ENCODE peak calls at places on chromosomes 6 and 20, in four cellular contexts. Y, M, T and X are unnamed samples. For H3K36me3, the result is how much of the 10 kb centered on the place peaks cover.

GRCh38 chr6:56864171-56864616 is 90.7 kb upstream of the BEND6 start:
- DNase-seq in Y (no peak), M (no peak), T (no peak), X (peak)

GRCh38 chr6:28586273-28586672 is 60.6 kb downstream of the GPX5 start:
- DNase-seq in Y (no peak), M (no peak), T (no peak), X (no peak)

GRCh38 chr20:4896971-4897497 is 104.3 kb downstream of the SLC23A2 start:
- DNase-seq in Y (no peak), M (no peak), T (no peak), X (no peak)

GRCh38 chr20:823326-823902 is 10.1 kb upstream of the FAM110A start:
- DNase-seq in Y (peak), M (no peak), T (peak), X (no peak)

GRCh38 chr6:31882344-31882743 is 3.5 kb upstream of the SLC44A4 start:
- DNase-seq in Y (no peak), M (no peak), T (no peak), X (peak)

GRCh38 chr20:48690888-48691287 is 136.9 kb downstream of the PREX1 start:
- DNase-seq in Y (no peak), M (no peak), T (no peak), X (no peak)

GRCh38 chr6:85049282-85049681 is 284.9 kb upstream of the TBX18 start:
- DNase-seq in Y (no peak), M (no peak), T (no peak), X (peak)

GRCh38 chr6:24949020-24949569 is 13.3 kb upstream of the RIPOR2 start:
- DNase-seq in Y (no peak), M (no peak), T (no peak), X (no peak)

GRCh38 chr20:45987108-45987780 is 15.2 kb upstream of the ZNF335 start:
- DNase-seq in Y (peak), M (no peak), T (peak), X (peak)

DNA sequence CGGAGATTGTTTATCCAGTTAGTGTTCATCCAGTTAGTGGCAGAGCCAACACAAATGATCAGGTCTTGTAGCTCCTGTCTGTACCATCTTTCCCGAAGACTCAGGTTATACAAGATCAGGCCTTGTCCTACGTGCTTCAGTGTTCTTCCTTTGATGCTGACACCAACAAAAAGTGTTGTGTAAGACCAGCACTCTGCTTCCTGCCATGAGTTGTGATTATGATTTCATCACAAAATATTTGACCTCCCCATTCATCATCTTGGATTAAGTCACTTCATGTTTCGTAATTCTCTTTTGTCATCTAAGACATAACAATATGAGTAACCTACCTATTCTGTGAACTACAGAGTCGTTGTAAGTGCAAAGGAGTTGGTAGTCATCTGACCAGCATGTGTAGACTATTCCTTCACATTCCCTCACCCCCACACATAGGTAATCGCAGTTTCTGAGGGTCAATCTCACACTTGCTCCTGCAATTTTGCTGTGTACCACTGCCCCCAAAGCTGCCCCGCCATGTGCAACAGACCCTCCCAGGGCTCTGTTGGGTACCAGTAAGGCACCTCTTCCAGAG is 135.6 kb upstream of the SLC22A23 start:
- DNase-seq in Y (no peak), M (peak), T (no peak), X (peak)
- TF ChIP-seq POLR2AphosphoS5 in Y (peak), M (peak), T (no peak), X (no peak)

DNA sequence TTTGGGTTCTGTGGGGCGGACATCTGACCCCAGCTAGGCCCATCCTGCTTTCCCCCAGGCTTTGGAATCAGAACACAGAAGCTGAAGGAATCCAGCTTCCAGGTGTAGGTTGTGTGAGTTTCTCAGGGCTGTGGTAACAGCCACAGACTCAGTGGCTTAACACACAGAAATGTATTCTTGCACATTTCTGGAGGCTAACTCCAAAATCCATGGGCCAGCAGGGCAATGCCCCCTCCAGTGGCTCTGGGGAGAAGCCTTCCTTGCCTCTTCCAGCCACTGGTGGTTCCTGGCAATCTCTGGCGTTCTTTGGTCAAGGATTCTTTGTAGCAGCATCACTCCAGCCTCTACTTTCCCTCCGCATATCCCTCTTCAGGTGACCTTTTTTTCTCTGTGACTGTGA is 1.3 kb upstream of the EMILIN3 start:
- DNase-seq in Y (no peak), M (no peak), T (no peak), X (no peak)
- H3K36me3 ChIP-seq in Y (under half), M (under half), T (under half), X (under half)

DNA sequence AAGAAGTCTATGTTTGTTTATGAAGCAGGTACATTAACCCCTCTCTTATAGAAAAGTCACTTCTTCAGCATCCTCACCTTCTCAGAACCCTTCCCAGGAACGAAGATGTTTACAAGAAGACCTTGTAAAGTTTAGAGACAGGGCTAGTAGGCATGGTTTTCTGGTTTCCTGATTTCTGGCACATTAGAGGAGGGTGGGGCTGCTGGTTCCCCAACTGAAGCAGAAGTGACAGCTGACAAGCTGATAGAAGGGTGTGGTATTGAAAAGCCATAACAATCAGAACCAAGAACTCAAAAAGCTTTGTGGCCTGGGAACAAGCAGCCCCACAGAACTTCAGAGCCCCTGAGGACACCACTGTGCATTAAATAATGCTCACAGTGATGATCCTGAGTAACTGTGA is 91.2 kb downstream of the RTN4IP1 start:
- DNase-seq in Y (no peak), M (no peak), T (no peak), X (no peak)
- TF ChIP-seq POLR2AphosphoS5 in Y (no peak), M (no peak), T (no peak), X (no peak)

DNA sequence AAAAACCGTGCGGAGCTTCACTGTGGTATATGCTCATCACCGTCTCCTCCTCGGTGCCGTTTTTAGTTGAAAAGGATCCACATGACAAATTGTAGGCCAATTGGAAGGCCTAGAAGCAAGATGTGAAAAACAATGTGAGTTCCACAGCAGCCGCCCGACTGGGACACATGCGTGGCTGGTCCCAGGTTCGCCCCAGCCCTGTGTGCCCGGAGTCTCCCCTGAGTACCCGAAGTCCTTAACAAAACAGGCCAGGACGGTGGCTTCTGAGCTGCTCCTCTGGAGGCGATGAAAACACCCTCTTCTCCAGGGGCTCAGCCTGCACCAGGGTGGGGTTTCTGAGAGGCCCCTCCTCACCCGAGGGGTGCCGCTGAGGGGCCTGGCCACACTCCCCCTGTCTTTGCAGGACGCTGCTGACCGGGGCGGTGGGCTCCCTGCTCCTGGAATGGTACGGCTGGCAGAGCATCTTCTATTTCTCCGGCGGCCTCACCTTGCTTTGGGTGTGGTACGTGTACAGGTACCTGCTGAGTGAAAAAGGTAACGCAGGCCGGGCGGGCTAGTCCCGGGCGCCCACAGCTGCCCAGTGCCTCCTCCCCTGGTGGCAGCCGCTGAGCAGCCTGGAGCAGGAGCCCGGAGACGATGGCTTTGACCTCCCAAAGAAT is 9.8 kb downstream of the SLC17A9 start:
- DNase-seq in Y (no peak), M (no peak), T (no peak), X (no peak)
- H3K36me3 ChIP-seq in Y (under half), M (under half), T (under half), X (under half)

GRCh38 chr6:15509335-15509933 is 153.4 kb downstream of the DTNBP1 start:
- DNase-seq in Y (no peak), M (no peak), T (no peak), X (no peak)
- TF ChIP-seq POLR2AphosphoS5 in Y (no peak), M (no peak), T (no peak), X (no peak)